ENCODE peak calls at places on chromosomes 5 and 9, in seven cellular contexts. Y, N, Z, U, G, Q and I are unnamed samples. For H3K9me3, the result is how much of the 10 kb centered on the place peaks cover.

GRCh38 chr9:120723547-120723946 is 9.3 kb upstream of the MEGF9 start:
- DNase-seq in Y (no peak), N (no peak), Z (no peak), U (no peak), G (no peak), Q (no peak), I (no peak)

GRCh38 chr9:21715408-21715807 is 87.0 kb upstream of the MTAP start:
- DNase-seq in Y (no peak), N (no peak), Z (no peak), U (no peak), G (no peak), Q (no peak), I (no peak)

GRCh38 chr5:65926893-65927292 is 518 bp downstream of the ERBIN start:
- DNase-seq in Y (no peak), N (no peak), Z (no peak), U (no peak), G (no peak), Q (peak), I (no peak)

GRCh38 chr9:121362813-121363585 is 7.1 kb downstream of the STOM start:
- DNase-seq in Y (no peak), N (no peak), Z (no peak), U (no peak), G (no peak), Q (no peak), I (no peak)

GRCh38 chr5:142325677-142326479 is 1.1 kb upstream of the SPRY4 start:
- DNase-seq in Y (peak), N (peak), Z (peak), U (no peak), G (peak), Q (peak), I (peak)

GRCh38 chr5:89246252-89246651 is 363.3 kb upstream of the MEF2C start:
- DNase-seq in Y (no peak), N (no peak), Z (no peak), U (no peak), G (no peak), Q (no peak), I (no peak)

GRCh38 chr5:65927497-65928340 is 1.3 kb downstream of the ERBIN start:
- DNase-seq in Y (peak), N (no peak), Z (no peak), U (no peak), G (peak), Q (peak), I (no peak)

GRCh38 chr5:149053027-149053705 is 9.7 kb downstream of the SH3TC2 start:
- DNase-seq in Y (no peak), N (no peak), Z (no peak), U (no peak), G (no peak), Q (no peak), I (no peak)

GRCh38 chr5:148090780-148091221 is 27.0 kb downstream of the SPINK5 start:
- DNase-seq in Y (no peak), N (no peak), Z (no peak), U (no peak), G (no peak), Q (peak), I (peak)

GRCh38 chr9:31736581-31737179 is 647.8 kb upstream of the ACO1 start:
- DNase-seq in Y (no peak), N (no peak), Z (no peak), U (no peak), G (no peak), Q (no peak), I (peak)

GRCh38 chr5:130237721-130238120 is 333.5 kb downstream of the CHSY3 start:
- DNase-seq in Y (no peak), N (no peak), Z (no peak), U (no peak), G (no peak), Q (no peak), I (no peak)

GRCh38 chr9:30349526-30350513 is 2034.6 kb upstream of the ACO1 start:
- DNase-seq in Y (no peak), N (no peak), Z (no peak), U (no peak), G (no peak), Q (no peak), I (no peak)

GRCh38 chr5:33363537-33363936 is 77.2 kb upstream of the TARS1 start:
- DNase-seq in Y (no peak), N (no peak), Z (no peak), U (no peak), G (no peak), Q (no peak), I (no peak)

GRCh38 chr9:38338359-38339014 is 54.0 kb upstream of the ALDH1B1 start:
- DNase-seq in Y (no peak), N (no peak), Z (no peak), U (no peak), G (peak), Q (no peak), I (no peak)

GRCh38 chr9:75471549-75472114 is 383.3 kb downstream of the OSTF1 start:
- DNase-seq in Y (no peak), N (no peak), Z (no peak), U (no peak), G (no peak), Q (no peak), I (peak)

GRCh38 chr9:2229109-2229733 is 214.1 kb downstream of the SMARCA2 start:
- DNase-seq in Y (no peak), N (no peak), Z (no peak), U (no peak), G (no peak), Q (no peak), I (no peak)

GRCh38 chr5:10686890-10687289 is 74.1 kb downstream of the DAP start:
- DNase-seq in Y (no peak), N (no peak), Z (no peak), U (no peak), G (no peak), Q (no peak), I (no peak)

GRCh38 chr9:111970827-111971226 is 74.2 kb downstream of the UGCG start:
- DNase-seq in Y (no peak), N (no peak), Z (no peak), U (no peak), G (no peak), Q (peak), I (no peak)

GRCh38 chr5:131068893-131069643 is 96.0 kb downstream of the HINT1 start:
- DNase-seq in Y (no peak), N (no peak), Z (no peak), U (peak), G (no peak), Q (no peak), I (no peak)

GRCh38 chr9:121050128-121050988 is at the start of gene C5:
- DNase-seq in Y (peak), N (no peak), Z (no peak), U (no peak), G (no peak), Q (no peak), I (no peak)

GRCh38 chr9:76987594-76988200 is 31.8 kb upstream of the FOXB2 start:
- DNase-seq in Y (peak), N (peak), Z (peak), U (peak), G (no peak), Q (peak), I (peak)

GRCh38 chr5:58940446-58940845 is 357.6 kb downstream of the RAB3C start:
- DNase-seq in Y (no peak), N (no peak), Z (no peak), U (no peak), G (no peak), Q (peak), I (no peak)

GRCh38 chr5:42274913-42275312 is 148.3 kb upstream of the GHR start:
- DNase-seq in Y (no peak), N (no peak), Z (no peak), U (no peak), G (no peak), Q (no peak), I (no peak)

GRCh38 chr5:179151521-179152118 is 91.4 kb downstream of the ZNF354C start:
- DNase-seq in Y (no peak), N (no peak), Z (no peak), U (no peak), G (no peak), Q (no peak), I (no peak)

GRCh38 chr9:133740891-133741290 is 2.7 kb upstream of the SARDH start:
- DNase-seq in Y (no peak), N (no peak), Z (no peak), U (no peak), G (no peak), Q (no peak), I (no peak)

GRCh38 chr5:1008451-1009358 is at the start of gene NKD2:
- DNase-seq in Y (no peak), N (no peak), Z (peak), U (no peak), G (peak), Q (peak), I (no peak)

GRCh38 chr9:127118597-127119318 is 3.7 kb downstream of the ANGPTL2 start:
- DNase-seq in Y (no peak), N (no peak), Z (no peak), U (peak), G (no peak), Q (no peak), I (no peak)

GRCh38 chr5:179553875-179554274 is 3.5 kb downstream of the RUFY1 start:
- DNase-seq in Y (peak), N (no peak), Z (no peak), U (no peak), G (no peak), Q (peak), I (no peak)

GRCh38 chr5:112918679-112919078 is 3.3 kb downstream of the REEP5 start:
- DNase-seq in Y (no peak), N (no peak), Z (no peak), U (no peak), G (no peak), Q (no peak), I (no peak)

GRCh38 chr9:129550199-129550839 is 70.6 kb downstream of the C9orf50 start:
- DNase-seq in Y (no peak), N (no peak), Z (peak), U (no peak), G (peak), Q (no peak), I (no peak)

GRCh38 chr5:50440651-50441478 is at the start of gene EMB:
- DNase-seq in Y (no peak), N (peak), Z (peak), U (no peak), G (peak), Q (no peak), I (peak)

DNA sequence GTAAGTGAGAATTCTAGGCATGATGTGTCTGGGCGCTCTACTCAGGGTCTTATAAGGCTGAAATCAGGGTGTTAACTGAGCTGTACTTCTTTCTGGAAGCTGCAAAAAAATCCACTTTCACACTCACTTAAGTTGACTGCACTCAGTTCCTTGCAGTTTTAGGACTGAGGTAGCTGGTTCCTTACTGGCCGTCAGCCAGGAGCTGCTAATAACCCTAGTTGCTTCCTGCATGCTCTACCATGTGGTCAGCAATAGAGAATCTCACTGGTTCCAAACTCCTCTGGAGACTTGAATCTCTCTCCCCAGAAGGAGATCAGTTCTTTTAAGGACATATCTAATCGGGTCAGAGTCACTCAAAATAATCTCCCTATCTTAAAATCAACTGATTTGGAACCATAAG is 911.2 kb downstream of the EFNA5 start:
- DNase-seq in Y (no peak), N (no peak), Z (no peak), U (no peak), G (no peak), Q (no peak), I (no peak)
- TF ChIP-seq YY1 in Y (no peak), N (no peak), Z (no peak), U (no peak), G (no peak), Q (no peak), I (no peak)

DNA sequence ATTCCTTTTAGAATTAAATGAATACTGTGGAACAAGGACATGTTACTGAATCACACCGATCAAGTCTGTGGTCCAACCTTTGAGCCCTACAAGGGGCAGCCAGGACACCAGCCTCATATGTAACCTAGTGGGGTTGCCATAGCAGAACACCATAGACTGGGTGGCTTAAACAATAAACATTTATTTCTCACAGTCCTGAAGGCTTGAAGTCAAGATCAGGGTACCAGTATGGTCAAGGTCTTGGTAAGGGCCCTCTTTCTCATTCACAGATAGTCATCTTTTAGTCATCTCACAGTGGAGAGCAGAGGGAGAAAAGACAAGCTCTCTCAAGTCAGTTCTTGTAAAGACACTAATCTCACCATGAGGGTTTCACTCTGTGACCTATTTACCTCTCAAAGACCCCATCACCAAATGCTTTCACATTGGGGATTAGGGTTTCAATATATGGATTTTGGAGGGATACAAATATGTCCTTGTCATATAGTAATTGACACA is 422.5 kb downstream of the GADD45G start:
- DNase-seq in Y (no peak), N (no peak), Z (no peak), U (no peak), G (no peak), Q (no peak), I (no peak)
- H3K9me3 ChIP-seq in Y (under half), N (under half), Z (under half), U (under half), G (under half), Q (under half), I (under half)

GRCh38 chr9:18676501-18676900 is 202.5 kb downstream of the ADAMTSL1 start:
- DNase-seq in Y (no peak), N (no peak), Z (no peak), U (no peak), G (no peak), Q (no peak), I (no peak)
- H3K9ac ChIP-seq in Y (no peak), N (no peak), Z (no peak), U (no peak), G (no peak), Q (no peak), I (no peak)

GRCh38 chr9:124078641-124079040 is 67.1 kb downstream of the LHX2 start:
- DNase-seq in Y (peak), N (no peak), Z (no peak), U (no peak), G (no peak), Q (no peak), I (no peak)
- TF ChIP-seq YY1 in Y (no peak), N (no peak), Z (no peak), U (no peak), G (no peak), Q (no peak), I (no peak)

GRCh38 chr9:96817973-96818372 is 36.3 kb downstream of the ZNF782 start:
- DNase-seq in Y (no peak), N (no peak), Z (no peak), U (no peak), G (no peak), Q (no peak), I (no peak)

GRCh38 chr9:96813607-96814006 is 35.7 kb upstream of the ZNF510 start:
- DNase-seq in Y (no peak), N (no peak), Z (no peak), U (no peak), G (no peak), Q (no peak), I (no peak)

GRCh38 chr9:96818535-96818934 is 35.8 kb downstream of the ZNF782 start:
- DNase-seq in Y (no peak), N (no peak), Z (no peak), U (no peak), G (no peak), Q (no peak), I (no peak)
- H3K9me3 ChIP-seq in Y (half or more), N (half or more), Z (half or more), U (under half), G (half or more), Q (under half), I (half or more)

GRCh38 chr5:54148062-54148461 is 162.3 kb downstream of the ARL15 start:
- DNase-seq in Y (no peak), N (no peak), Z (no peak), U (no peak), G (peak), Q (no peak), I (no peak)

GRCh38 chr5:54146906-54147305 is 163.5 kb downstream of the ARL15 start:
- DNase-seq in Y (no peak), N (no peak), Z (no peak), U (no peak), G (no peak), Q (no peak), I (no peak)

GRCh38 chr5:54146390-54146789 is 164.0 kb downstream of the ARL15 start:
- DNase-seq in Y (no peak), N (no peak), Z (no peak), U (no peak), G (no peak), Q (no peak), I (no peak)

GRCh38 chr5:54150841-54151240 is 159.5 kb downstream of the ARL15 start:
- DNase-seq in Y (no peak), N (no peak), Z (no peak), U (no peak), G (no peak), Q (no peak), I (no peak)

GRCh38 chr5:54148858-54149257 is 161.5 kb downstream of the ARL15 start:
- DNase-seq in Y (no peak), N (no peak), Z (no peak), U (no peak), G (no peak), Q (no peak), I (no peak)
- H3K9ac ChIP-seq in Y (no peak), N (no peak), Z (no peak), U (no peak), G (no peak), Q (no peak), I (no peak)